ENCODE peak calls at places on chromosomes 3 and 15, in five cellular contexts. One of them, this sample, is unnamed.

GRCh38 chr3:43453981-43454380 is 167.6 kb downstream of the SNRK start:
- DNase-seq in cardiac fibroblast: no peak
- DNase-seq in astrocyte of the spinal cord: no peak
- DNase-seq in psoas muscle: no peak
- DNase-seq in AG04450: no peak
- DNase-seq in this sample: no peak

GRCh38 chr3:65627102-65627501 is 411.6 kb downstream of the MAGI1 start:
- DNase-seq in cardiac fibroblast: no peak
- DNase-seq in astrocyte of the spinal cord: no peak
- DNase-seq in psoas muscle: no peak
- DNase-seq in AG04450: no peak
- DNase-seq in this sample: no peak

GRCh38 chr3:190265795-190266194 is 56.5 kb downstream of the CLDN1 start:
- DNase-seq in cardiac fibroblast: peak; percentile 46
- DNase-seq in astrocyte of the spinal cord: peak; percentile 63
- DNase-seq in psoas muscle: no peak
- DNase-seq in AG04450: no peak
- DNase-seq in this sample: peak; percentile 61

GRCh38 chr3:197520311-197521276 is 35.2 kb downstream of the BDH1 start:
- DNase-seq in cardiac fibroblast: peak; percentile 53
- DNase-seq in astrocyte of the spinal cord: peak; percentile 51
- DNase-seq in psoas muscle: no peak
- DNase-seq in AG04450: no peak
- DNase-seq in this sample: no peak

GRCh38 chr15:60000113-60000823 is 3.8 kb upstream of the FOXB1 start:
- DNase-seq in cardiac fibroblast: no peak
- DNase-seq in astrocyte of the spinal cord: no peak
- DNase-seq in psoas muscle: no peak
- DNase-seq in AG04450: no peak
- DNase-seq in this sample: no peak

GRCh38 chr3:120908030-120908802 is at the start of gene STXBP5L:
- DNase-seq in cardiac fibroblast: peak; percentile 83
- DNase-seq in astrocyte of the spinal cord: peak; percentile 78
- DNase-seq in psoas muscle: peak; percentile 67
- DNase-seq in AG04450: no peak
- DNase-seq in this sample: no peak

GRCh38 chr3:31159331-31160039 is 265.0 kb upstream of the GADL1 start:
- DNase-seq in cardiac fibroblast: peak; percentile 27
- DNase-seq in astrocyte of the spinal cord: no peak
- DNase-seq in psoas muscle: no peak
- DNase-seq in AG04450: no peak
- DNase-seq in this sample: no peak

GRCh38 chr3:129824926-129825541 is 68.5 kb downstream of the TMCC1 start:
- DNase-seq in cardiac fibroblast: peak; percentile 67
- DNase-seq in astrocyte of the spinal cord: peak; percentile 38
- DNase-seq in psoas muscle: no peak
- DNase-seq in AG04450: peak; percentile 7
- DNase-seq in this sample: no peak

GRCh38 chr15:36373549-36373948 is 205.9 kb upstream of the CDIN1 start:
- DNase-seq in cardiac fibroblast: no peak
- DNase-seq in astrocyte of the spinal cord: peak; percentile 58
- DNase-seq in psoas muscle: no peak
- DNase-seq in AG04450: no peak
- DNase-seq in this sample: no peak

GRCh38 chr3:156605686-156606605 is 51.0 kb upstream of the SSR3 start:
- DNase-seq in cardiac fibroblast: peak; percentile 82
- DNase-seq in astrocyte of the spinal cord: peak; percentile 88
- DNase-seq in psoas muscle: peak; percentile 58
- DNase-seq in AG04450: no peak
- DNase-seq in this sample: no peak

GRCh38 chr15:92161039-92161670 is 232.5 kb upstream of the ST8SIA2 start:
- DNase-seq in cardiac fibroblast: no peak
- DNase-seq in astrocyte of the spinal cord: no peak
- DNase-seq in psoas muscle: no peak
- DNase-seq in AG04450: no peak
- DNase-seq in this sample: no peak

GRCh38 chr15:66658057-66658456 is 44.0 kb upstream of the SMAD6 start:
- DNase-seq in cardiac fibroblast: no peak
- DNase-seq in astrocyte of the spinal cord: no peak
- DNase-seq in psoas muscle: no peak
- DNase-seq in AG04450: no peak
- DNase-seq in this sample: no peak

GRCh38 chr15:57503051-57503702 is 88.5 kb upstream of the MYZAP start:
- DNase-seq in cardiac fibroblast: no peak
- DNase-seq in astrocyte of the spinal cord: no peak
- DNase-seq in psoas muscle: no peak
- DNase-seq in AG04450: no peak
- DNase-seq in this sample: no peak

GRCh38 chr15:89226359-89227221 is 5.2 kb upstream of the RLBP1 start:
- DNase-seq in cardiac fibroblast: no peak
- DNase-seq in astrocyte of the spinal cord: no peak
- DNase-seq in psoas muscle: no peak
- DNase-seq in AG04450: no peak
- DNase-seq in this sample: no peak

GRCh38 chr3:193719735-193720134 is 126.7 kb downstream of the OPA1 start:
- DNase-seq in cardiac fibroblast: no peak
- DNase-seq in astrocyte of the spinal cord: no peak
- DNase-seq in psoas muscle: no peak
- DNase-seq in AG04450: no peak
- DNase-seq in this sample: no peak

GRCh38 chr3:136862611-136862951 is 573 bp downstream of the NCK1 start:
- DNase-seq in cardiac fibroblast: peak; percentile 67
- DNase-seq in astrocyte of the spinal cord: peak; percentile 71
- DNase-seq in psoas muscle: peak; percentile 74
- DNase-seq in AG04450: peak; percentile 16
- DNase-seq in this sample: no peak

GRCh38 chr15:87547470-87548181 is 708.9 kb downstream of the NTRK3 start:
- DNase-seq in cardiac fibroblast: peak; percentile 84
- DNase-seq in astrocyte of the spinal cord: peak; percentile 37
- DNase-seq in psoas muscle: no peak
- DNase-seq in AG04450: no peak
- DNase-seq in this sample: no peak

GRCh38 chr3:181851063-181851462 is 139.3 kb downstream of the SOX2 start:
- DNase-seq in cardiac fibroblast: no peak
- DNase-seq in astrocyte of the spinal cord: no peak
- DNase-seq in psoas muscle: no peak
- DNase-seq in AG04450: no peak
- DNase-seq in this sample: no peak

GRCh38 chr3:188975612-188976314 is 196.0 kb upstream of the TPRG1 start:
- DNase-seq in cardiac fibroblast: no peak
- DNase-seq in astrocyte of the spinal cord: peak; percentile 47
- DNase-seq in psoas muscle: no peak
- DNase-seq in AG04450: no peak
- DNase-seq in this sample: no peak

GRCh38 chr15:51375966-51376640 is 34.6 kb downstream of the GLDN start:
- DNase-seq in cardiac fibroblast: no peak
- DNase-seq in astrocyte of the spinal cord: peak; percentile 43
- DNase-seq in psoas muscle: no peak
- DNase-seq in AG04450: peak; percentile 18
- DNase-seq in this sample: no peak

GRCh38 chr15:26615188-26615926 is 157.5 kb downstream of the GABRB3 start:
- DNase-seq in cardiac fibroblast: no peak
- DNase-seq in astrocyte of the spinal cord: no peak
- DNase-seq in psoas muscle: no peak
- DNase-seq in AG04450: no peak
- DNase-seq in this sample: no peak

GRCh38 chr3:52596658-52597265 is 60.4 kb downstream of the UQCC5 start:
- DNase-seq in cardiac fibroblast: no peak
- DNase-seq in astrocyte of the spinal cord: no peak
- DNase-seq in psoas muscle: no peak
- DNase-seq in AG04450: no peak
- DNase-seq in this sample: no peak

GRCh38 chr3:66397745-66398144 is 103.1 kb downstream of the LRIG1 start:
- DNase-seq in cardiac fibroblast: peak; percentile 19
- DNase-seq in astrocyte of the spinal cord: no peak
- DNase-seq in psoas muscle: no peak
- DNase-seq in AG04450: no peak
- DNase-seq in this sample: no peak

GRCh38 chr3:30421261-30421660 is 185.1 kb upstream of the TGFBR2 start:
- DNase-seq in cardiac fibroblast: peak; percentile 85
- DNase-seq in astrocyte of the spinal cord: peak; percentile 44
- DNase-seq in psoas muscle: no peak
- DNase-seq in AG04450: peak; percentile 27
- DNase-seq in this sample: peak; percentile 67

GRCh38 chr15:100353469-100353868 is 11.7 kb upstream of the ADAMTS17 start:
- DNase-seq in cardiac fibroblast: no peak
- DNase-seq in astrocyte of the spinal cord: no peak
- DNase-seq in psoas muscle: no peak
- DNase-seq in AG04450: no peak
- DNase-seq in this sample: no peak

GRCh38 chr3:72245183-72245811 is 460.3 kb upstream of the PROK2 start:
- DNase-seq in cardiac fibroblast: peak; percentile 42
- DNase-seq in astrocyte of the spinal cord: no peak
- DNase-seq in psoas muscle: peak; percentile 77
- DNase-seq in AG04450: no peak
- DNase-seq in this sample: no peak

GRCh38 chr3:190366145-190366544 is 21.8 kb upstream of the CLDN16 start:
- DNase-seq in cardiac fibroblast: peak; percentile 36
- DNase-seq in astrocyte of the spinal cord: no peak
- DNase-seq in psoas muscle: no peak
- DNase-seq in AG04450: no peak
- DNase-seq in this sample: no peak

GRCh38 chr15:89113263-89113662 is 25.0 kb downstream of the ABHD2 start:
- DNase-seq in cardiac fibroblast: no peak
- DNase-seq in astrocyte of the spinal cord: no peak
- DNase-seq in psoas muscle: no peak
- DNase-seq in AG04450: no peak
- DNase-seq in this sample: no peak

GRCh38 chr3:183340222-183340621 is 87.2 kb downstream of the B3GNT5 start:
- DNase-seq in cardiac fibroblast: no peak
- DNase-seq in astrocyte of the spinal cord: no peak
- DNase-seq in psoas muscle: no peak
- DNase-seq in AG04450: no peak
- DNase-seq in this sample: no peak

GRCh38 chr3:66268864-66269263 is 48.1 kb downstream of the SLC25A26 start:
- DNase-seq in cardiac fibroblast: no peak
- DNase-seq in astrocyte of the spinal cord: no peak
- DNase-seq in psoas muscle: no peak
- DNase-seq in AG04450: no peak
- DNase-seq in this sample: no peak

GRCh38 chr3:147930417-147930816 is 521.3 kb downstream of the ZIC1 start:
- DNase-seq in cardiac fibroblast: peak; percentile 63
- DNase-seq in astrocyte of the spinal cord: peak; percentile 48
- DNase-seq in psoas muscle: no peak
- DNase-seq in AG04450: no peak
- DNase-seq in this sample: peak; percentile 14

GRCh38 chr3:112561085-112561692 is 573 bp downstream of the ATG3 start:
- DNase-seq in cardiac fibroblast: peak; percentile 85
- DNase-seq in astrocyte of the spinal cord: peak; percentile 86
- DNase-seq in psoas muscle: peak; percentile 79
- DNase-seq in AG04450: peak; percentile 61
- DNase-seq in this sample: peak; percentile 45

GRCh38 chr3:11248596-11248995 is 23.6 kb upstream of the ATG7 start:
- DNase-seq in cardiac fibroblast: no peak
- DNase-seq in astrocyte of the spinal cord: no peak
- DNase-seq in psoas muscle: no peak
- DNase-seq in AG04450: no peak
- DNase-seq in this sample: no peak

GRCh38 chr3:11254876-11255275 is 17.3 kb upstream of the ATG7 start:
- DNase-seq in cardiac fibroblast: no peak
- DNase-seq in astrocyte of the spinal cord: no peak
- DNase-seq in psoas muscle: no peak
- DNase-seq in AG04450: no peak
- DNase-seq in this sample: no peak

GRCh38 chr3:11250902-11251806 is 21.0 kb upstream of the ATG7 start:
- DNase-seq in cardiac fibroblast: no peak
- DNase-seq in astrocyte of the spinal cord: no peak
- DNase-seq in psoas muscle: no peak
- DNase-seq in AG04450: no peak
- DNase-seq in this sample: no peak

GRCh38 chr3:11247362-11247761 is 24.8 kb upstream of the ATG7 start:
- DNase-seq in cardiac fibroblast: no peak
- DNase-seq in astrocyte of the spinal cord: no peak
- DNase-seq in psoas muscle: no peak
- DNase-seq in AG04450: no peak
- DNase-seq in this sample: no peak

DNA sequence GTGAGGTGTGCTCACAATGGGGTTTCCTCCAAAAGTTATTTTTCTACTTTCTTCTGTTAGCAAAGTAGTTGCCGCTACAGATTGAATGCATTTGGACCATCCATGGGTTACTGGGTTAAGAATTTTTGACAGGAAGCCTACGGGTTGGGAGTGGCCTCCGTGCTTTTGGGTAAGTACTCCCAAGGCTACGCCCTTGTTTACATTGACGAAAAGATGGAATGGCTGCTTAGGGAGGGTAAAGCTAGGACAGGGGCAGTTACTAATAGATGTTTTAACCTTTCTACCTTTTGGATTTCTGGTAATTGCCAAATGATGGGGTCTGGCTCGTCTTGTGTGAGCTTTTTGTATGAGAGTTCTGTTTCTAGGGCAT is 20.4 kb upstream of the ATG7 start:
- DNase-seq in cardiac fibroblast: no peak
- DNase-seq in astrocyte of the spinal cord: no peak
- DNase-seq in psoas muscle: no peak
- DNase-seq in AG04450: no peak
- DNase-seq in this sample: no peak
- H3K4me3 ChIP-seq in cardiac fibroblast: no peak overlapping the region
- H3K4me3 ChIP-seq in astrocyte of the spinal cord: no peak overlapping the region
- H3K4me3 ChIP-seq in psoas muscle: no peak overlapping the region
- H3K4me3 ChIP-seq in AG04450: no peak overlapping the region
- H3K4me3 ChIP-seq in this sample: no peak overlapping the region

GRCh38 chr3:126394179-126394976 is at the start of gene CFAP100:
- DNase-seq in cardiac fibroblast: peak; percentile 53
- DNase-seq in astrocyte of the spinal cord: peak; percentile 13
- DNase-seq in psoas muscle: peak; percentile 57
- DNase-seq in AG04450: no peak
- DNase-seq in this sample: no peak
- H3K4me3 ChIP-seq in cardiac fibroblast: no peak within 1 kb of the TSS
- H3K4me3 ChIP-seq in astrocyte of the spinal cord: no peak within 1 kb of the TSS
- H3K4me3 ChIP-seq in psoas muscle: peak within 1 kb of the TSS; percentile 54
- H3K4me3 ChIP-seq in AG04450: peak within 1 kb of the TSS; percentile 7
- H3K4me3 ChIP-seq in this sample: peak within 1 kb of the TSS; percentile 1

DNA sequence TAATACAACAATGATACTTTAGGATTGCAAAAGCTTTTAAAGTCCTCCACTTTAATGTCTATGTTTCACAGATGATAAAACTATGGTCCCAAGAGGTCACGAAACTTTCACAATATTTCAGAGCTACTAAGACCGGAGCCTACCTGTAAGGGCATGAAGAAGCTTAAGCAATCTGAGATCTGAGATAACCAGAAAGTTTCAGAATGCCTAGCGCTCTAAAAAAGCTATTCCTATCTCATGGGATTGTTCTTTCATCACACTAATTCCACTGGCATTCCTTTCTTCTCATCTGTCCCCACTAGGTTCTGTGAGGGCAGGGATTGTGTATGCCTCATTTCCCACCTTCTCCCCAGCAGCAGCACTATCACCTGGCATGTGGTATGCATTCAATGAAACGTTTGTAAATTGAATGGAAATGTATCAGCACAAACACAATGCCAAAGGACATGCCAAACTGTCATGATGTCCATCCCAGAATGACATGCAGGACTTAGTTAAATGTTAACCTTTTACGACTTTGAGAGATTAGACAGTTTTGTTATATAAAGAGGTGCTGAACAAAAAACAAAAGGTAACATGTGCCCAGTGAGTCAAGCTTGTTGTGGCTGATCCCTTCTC is 104.7 kb upstream of the NR2F2 start:
- DNase-seq in cardiac fibroblast: no peak
- DNase-seq in astrocyte of the spinal cord: no peak
- DNase-seq in psoas muscle: no peak
- DNase-seq in AG04450: no peak
- DNase-seq in this sample: no peak
- H3K4me3 ChIP-seq in cardiac fibroblast: no peak overlapping the region
- H3K4me3 ChIP-seq in astrocyte of the spinal cord: no peak overlapping the region
- H3K4me3 ChIP-seq in psoas muscle: no peak overlapping the region
- H3K4me3 ChIP-seq in AG04450: no peak overlapping the region
- H3K4me3 ChIP-seq in this sample: no peak overlapping the region

GRCh38 chr3:61141697-61142096 is 109.6 kb downstream of the FHIT start:
- DNase-seq in cardiac fibroblast: no peak
- DNase-seq in astrocyte of the spinal cord: no peak
- DNase-seq in psoas muscle: no peak
- DNase-seq in AG04450: no peak
- DNase-seq in this sample: no peak
- H3K4me3 ChIP-seq in cardiac fibroblast: no peak overlapping the region
- H3K4me3 ChIP-seq in astrocyte of the spinal cord: no peak overlapping the region
- H3K4me3 ChIP-seq in psoas muscle: no peak overlapping the region
- H3K4me3 ChIP-seq in AG04450: no peak overlapping the region
- H3K4me3 ChIP-seq in this sample: no peak overlapping the region

This sample was measured in AG04449.